ENCODE peak calls at places on chromosomes 6 and 20, in nine cellular contexts. C is upper lobe of right lung; H is Calu3; O is NCI-H146; F is activated naive CD4-positive, alpha-beta T cell treated with anti-CD3 and anti-CD28 coated beads, Interleukin-2, amount 10 ng/mL, durations not matched to agents 7 days and 5 days; K is HFF-Myc; S is endothelial cell of umbilical vein; P is activated T-helper 1 cell treated with anti-CD3 and anti-CD28 coated beads, Interleukin-2, amount 50 U/mL, for 16 hours; J is activated gamma-delta T cell treated with Interleukin-2 at 50 U/mL for 16 hours. N is an unnamed sample.

GRCh38 chr6:109979033-109979921 is 1.2 kb downstream of the GPR6 start:
- DNase-seq in C (peak), H (no peak), O (peak), F (no peak), K (no peak), S (no peak), P (no peak), J (no peak), N (no peak)

GRCh38 chr6:16973071-16973470 is 128.8 kb upstream of the STMND1 start:
- DNase-seq in C (no peak), H (no peak), O (no peak), F (no peak), K (no peak), S (no peak), P (no peak), J (no peak), N (no peak)

GRCh38 chr20:17226410-17227198 is at the start of gene PCSK2:
- DNase-seq in C (peak), H (no peak), O (peak), F (no peak), K (no peak), S (no peak), P (no peak), J (no peak), N (peak)

GRCh38 chr6:43205849-43206248 is 23.4 kb downstream of the DNPH1 start:
- DNase-seq in C (peak), H (no peak), O (no peak), F (peak), K (no peak), S (no peak), P (no peak), J (no peak), N (no peak)

GRCh38 chr20:41436679-41437078 is 70.1 kb upstream of the EMILIN3 start:
- DNase-seq in C (no peak), H (no peak), O (no peak), F (no peak), K (no peak), S (no peak), P (no peak), J (no peak), N (no peak)

GRCh38 chr6:30071081-30071818 is 4.3 kb downstream of the PPP1R11 start:
- DNase-seq in C (peak), H (no peak), O (no peak), F (no peak), K (no peak), S (peak), P (no peak), J (peak), N (no peak)

GRCh38 chr6:33642897-33643296 is 21.8 kb downstream of the ITPR3 start:
- DNase-seq in C (no peak), H (no peak), O (no peak), F (no peak), K (no peak), S (no peak), P (no peak), J (no peak), N (no peak)

GRCh38 chr6:17998442-17998841 is 11.0 kb upstream of the KIF13A start:
- DNase-seq in C (no peak), H (no peak), O (no peak), F (no peak), K (no peak), S (no peak), P (no peak), J (no peak), N (no peak)

GRCh38 chr6:43803783-43804549 is 34.0 kb downstream of the VEGFA start:
- DNase-seq in C (no peak), H (peak), O (no peak), F (no peak), K (no peak), S (no peak), P (no peak), J (no peak), N (no peak)

GRCh38 chr20:41167481-41168253 is 30.3 kb downstream of the PLCG1 start:
- DNase-seq in C (peak), H (no peak), O (no peak), F (peak), K (no peak), S (no peak), P (no peak), J (no peak), N (no peak)

GRCh38 chr6:4780360-4780812 is 4.2 kb downstream of the CDYL start:
- DNase-seq in C (no peak), H (peak), O (no peak), F (no peak), K (no peak), S (no peak), P (no peak), J (no peak), N (no peak)

GRCh38 chr20:59663513-59663890 is 59.2 kb downstream of the PHACTR3 start:
- DNase-seq in C (no peak), H (no peak), O (no peak), F (no peak), K (no peak), S (no peak), P (no peak), J (no peak), N (no peak)

GRCh38 chr6:108133594-108134179 is 32.1 kb upstream of the NR2E1 start:
- DNase-seq in C (peak), H (peak), O (peak), F (peak), K (no peak), S (peak), P (no peak), J (no peak), N (peak)

GRCh38 chr6:168999392-168999791 is 254.3 kb downstream of the THBS2 start:
- DNase-seq in C (no peak), H (peak), O (no peak), F (no peak), K (no peak), S (no peak), P (no peak), J (no peak), N (no peak)

GRCh38 chr6:3247255-3248146 is 11.2 kb upstream of the PSMG4 start:
- DNase-seq in C (no peak), H (peak), O (peak), F (no peak), K (peak), S (peak), P (no peak), J (no peak), N (no peak)

GRCh38 chr6:113632220-113632864 is 224.8 kb upstream of the MARCKS start:
- DNase-seq in C (no peak), H (peak), O (no peak), F (no peak), K (peak), S (peak), P (no peak), J (no peak), N (peak)

GRCh38 chr6:29519291-29520010 is 31.7 kb upstream of the MAS1L start:
- DNase-seq in C (no peak), H (no peak), O (no peak), F (no peak), K (no peak), S (no peak), P (no peak), J (no peak), N (no peak)

GRCh38 chr6:170190046-170190445 is 100.8 kb downstream of the DLL1 start:
- DNase-seq in C (no peak), H (no peak), O (no peak), F (peak), K (no peak), S (no peak), P (no peak), J (no peak), N (no peak)

GRCh38 chr6:167825759-167826229 is 917 bp upstream of the AFDN start:
- DNase-seq in C (peak), H (peak), O (peak), F (peak), K (no peak), S (no peak), P (no peak), J (no peak), N (no peak)

GRCh38 chr20:61942526-61942925 is 123.2 kb downstream of the TAF4 start:
- DNase-seq in C (peak), H (no peak), O (no peak), F (no peak), K (no peak), S (no peak), P (no peak), J (no peak), N (no peak)

GRCh38 chr20:41275181-41275793 is 42.2 kb downstream of the ZHX3 start:
- DNase-seq in C (no peak), H (no peak), O (no peak), F (no peak), K (no peak), S (peak), P (no peak), J (no peak), N (peak)

GRCh38 chr20:62020935-62021701 is 44.6 kb downstream of the TAF4 start:
- DNase-seq in C (no peak), H (no peak), O (no peak), F (no peak), K (no peak), S (no peak), P (no peak), J (no peak), N (no peak)